ENCODE peak calls at places on chromosomes 2 and 18, in four cellular contexts. One of them, this sample, is unnamed.

GRCh38 chr2:187442778-187443177 is 5.3 kb downstream of the CALCRL start:
- DNase-seq in vagina: no peak
- DNase-seq in IMR-90: no peak
- DNase-seq in psoas muscle: no peak
- DNase-seq in this sample: no peak

GRCh38 chr2:234913208-234913626 is 38.6 kb upstream of the SH3BP4 start:
- DNase-seq in vagina: no peak
- DNase-seq in IMR-90: peak; percentile 69
- DNase-seq in psoas muscle: no peak
- DNase-seq in this sample: no peak

GRCh38 chr18:24112874-24113615 is 25.8 kb upstream of the CABYR start:
- DNase-seq in vagina: no peak
- DNase-seq in IMR-90: peak; percentile 69
- DNase-seq in psoas muscle: no peak
- DNase-seq in this sample: no peak

GRCh38 chr2:237604960-237605359 is 14.4 kb upstream of the RAB17 start:
- DNase-seq in vagina: no peak
- DNase-seq in IMR-90: peak; percentile 26
- DNase-seq in psoas muscle: no peak
- DNase-seq in this sample: peak; percentile 71

GRCh38 chr18:61888622-61889021 is 4.2 kb downstream of the RNF152 start:
- DNase-seq in vagina: no peak
- DNase-seq in IMR-90: no peak
- DNase-seq in psoas muscle: no peak
- DNase-seq in this sample: no peak

GRCh38 chr2:238501311-238501710 is 74.6 kb downstream of the ASB1 start:
- DNase-seq in vagina: peak; percentile 91
- DNase-seq in IMR-90: no peak
- DNase-seq in psoas muscle: no peak
- DNase-seq in this sample: no peak

GRCh38 chr2:227473019-227473461 is 1.1 kb downstream of the AGFG1 start:
- DNase-seq in vagina: no peak
- DNase-seq in IMR-90: peak; percentile 24
- DNase-seq in psoas muscle: no peak
- DNase-seq in this sample: peak; percentile 41

GRCh38 chr2:191318037-191318728 is 73.0 kb downstream of the MYO1B start:
- DNase-seq in vagina: no peak
- DNase-seq in IMR-90: peak; percentile 75
- DNase-seq in psoas muscle: no peak
- DNase-seq in this sample: peak; percentile 68

GRCh38 chr18:49135871-49136270 is 185.1 kb upstream of the SMAD7 start:
- DNase-seq in vagina: no peak
- DNase-seq in IMR-90: peak; percentile 56
- DNase-seq in psoas muscle: no peak
- DNase-seq in this sample: peak; percentile 36

GRCh38 chr2:229489016-229489415 is 217.9 kb upstream of the PID1 start:
- DNase-seq in vagina: no peak
- DNase-seq in IMR-90: peak; percentile 13
- DNase-seq in psoas muscle: peak; percentile 27
- DNase-seq in this sample: peak; percentile 37

GRCh38 chr2:175684466-175684865 is 317.6 kb downstream of the LNPK start:
- DNase-seq in vagina: no peak
- DNase-seq in IMR-90: no peak
- DNase-seq in psoas muscle: no peak
- DNase-seq in this sample: no peak

GRCh38 chr2:111168528-111168929 is 47.8 kb downstream of the BCL2L11 start:
- DNase-seq in vagina: no peak
- DNase-seq in IMR-90: peak; percentile 89
- DNase-seq in psoas muscle: peak; percentile 72
- DNase-seq in this sample: peak; percentile 59

GRCh38 chr2:236562434-236562833 is 7.2 kb upstream of the ACKR3 start:
- DNase-seq in vagina: no peak
- DNase-seq in IMR-90: peak; percentile 13
- DNase-seq in psoas muscle: no peak
- DNase-seq in this sample: peak; percentile 14

GRCh38 chr18:12014091-12014490 is 32.8 kb downstream of the IMPA2 start:
- DNase-seq in vagina: no peak
- DNase-seq in IMR-90: no peak
- DNase-seq in psoas muscle: no peak
- DNase-seq in this sample: no peak

GRCh38 chr2:128196026-128196822 is 105.2 kb downstream of the UGGT1 start:
- DNase-seq in vagina: no peak
- DNase-seq in IMR-90: peak; percentile 81
- DNase-seq in psoas muscle: no peak
- DNase-seq in this sample: peak; percentile 42

GRCh38 chr2:84701880-84702279 is 179.0 kb downstream of the TRABD2A start:
- DNase-seq in vagina: no peak
- DNase-seq in IMR-90: peak; percentile 96
- DNase-seq in psoas muscle: no peak
- DNase-seq in this sample: peak; percentile 53

GRCh38 chr2:136242687-136243277 is 124.8 kb upstream of the CXCR4 start:
- DNase-seq in vagina: no peak
- DNase-seq in IMR-90: no peak
- DNase-seq in psoas muscle: no peak
- DNase-seq in this sample: no peak

GRCh38 chr2:239362497-239362896 is 38.3 kb downstream of the HDAC4 start:
- DNase-seq in vagina: no peak
- DNase-seq in IMR-90: no peak
- DNase-seq in psoas muscle: no peak
- DNase-seq in this sample: no peak

GRCh38 chr2:15457868-15458267 is 103.3 kb downstream of the NBAS start:
- DNase-seq in vagina: no peak
- DNase-seq in IMR-90: no peak
- DNase-seq in psoas muscle: no peak
- DNase-seq in this sample: no peak

GRCh38 chr2:120350125-120350524 is 4.2 kb downstream of the INHBB start:
- DNase-seq in vagina: no peak
- DNase-seq in IMR-90: no peak
- DNase-seq in psoas muscle: no peak
- DNase-seq in this sample: no peak

GRCh38 chr2:226873826-226874225 is 38.0 kb downstream of the RHBDD1 start:
- DNase-seq in vagina: no peak
- DNase-seq in IMR-90: no peak
- DNase-seq in psoas muscle: no peak
- DNase-seq in this sample: no peak

GRCh38 chr2:19774788-19775156 is 127.0 kb downstream of the TTC32 start:
- DNase-seq in vagina: no peak
- DNase-seq in IMR-90: peak; percentile 38
- DNase-seq in psoas muscle: no peak
- DNase-seq in this sample: no peak

GRCh38 chr18:14978962-14979535 is 231.1 kb downstream of the ANKRD30B start:
- DNase-seq in vagina: no peak
- DNase-seq in IMR-90: no peak
- DNase-seq in psoas muscle: no peak
- DNase-seq in this sample: no peak

GRCh38 chr2:888211-888801 is 62.3 kb upstream of the SNTG2 start:
- DNase-seq in vagina: peak; percentile 87
- DNase-seq in IMR-90: no peak
- DNase-seq in psoas muscle: no peak
- DNase-seq in this sample: peak; percentile 4

GRCh38 chr2:117058366-117058765 is 756.1 kb upstream of the DDX18 start:
- DNase-seq in vagina: no peak
- DNase-seq in IMR-90: no peak
- DNase-seq in psoas muscle: no peak
- DNase-seq in this sample: no peak

GRCh38 chr2:70133521-70134348 is 46.5 kb downstream of the PCBP1 start:
- DNase-seq in vagina: no peak
- DNase-seq in IMR-90: no peak
- DNase-seq in psoas muscle: no peak
- DNase-seq in this sample: peak; percentile 31

GRCh38 chr18:26460449-26461091 is 87.8 kb downstream of the KCTD1 start:
- DNase-seq in vagina: no peak
- DNase-seq in IMR-90: peak; percentile 38
- DNase-seq in psoas muscle: no peak
- DNase-seq in this sample: peak; percentile 89

GRCh38 chr2:222709191-222709891 is 37.9 kb downstream of the MOGAT1 start:
- DNase-seq in vagina: no peak
- DNase-seq in IMR-90: peak; percentile 99
- DNase-seq in psoas muscle: peak; percentile 65
- DNase-seq in this sample: peak; percentile 99

GRCh38 chr2:61218076-61218816 is 56.3 kb downstream of the C2orf74 start:
- DNase-seq in vagina: no peak
- DNase-seq in IMR-90: no peak
- DNase-seq in psoas muscle: no peak
- DNase-seq in this sample: no peak

GRCh38 chr2:224242543-224242942 is 159.4 kb downstream of the FAM124B start:
- DNase-seq in vagina: no peak
- DNase-seq in IMR-90: peak; percentile 24
- DNase-seq in psoas muscle: no peak
- DNase-seq in this sample: peak; percentile 76

GRCh38 chr2:206482123-206482522 is 38.8 kb downstream of the ADAM23 start:
- DNase-seq in vagina: no peak
- DNase-seq in IMR-90: peak; percentile 10
- DNase-seq in psoas muscle: no peak
- DNase-seq in this sample: peak; percentile 10

GRCh38 chr18:8153887-8154583 is 455.2 kb upstream of the RAB12 start:
- DNase-seq in vagina: no peak
- DNase-seq in IMR-90: peak; percentile 85
- DNase-seq in psoas muscle: no peak
- DNase-seq in this sample: no peak

DNA sequence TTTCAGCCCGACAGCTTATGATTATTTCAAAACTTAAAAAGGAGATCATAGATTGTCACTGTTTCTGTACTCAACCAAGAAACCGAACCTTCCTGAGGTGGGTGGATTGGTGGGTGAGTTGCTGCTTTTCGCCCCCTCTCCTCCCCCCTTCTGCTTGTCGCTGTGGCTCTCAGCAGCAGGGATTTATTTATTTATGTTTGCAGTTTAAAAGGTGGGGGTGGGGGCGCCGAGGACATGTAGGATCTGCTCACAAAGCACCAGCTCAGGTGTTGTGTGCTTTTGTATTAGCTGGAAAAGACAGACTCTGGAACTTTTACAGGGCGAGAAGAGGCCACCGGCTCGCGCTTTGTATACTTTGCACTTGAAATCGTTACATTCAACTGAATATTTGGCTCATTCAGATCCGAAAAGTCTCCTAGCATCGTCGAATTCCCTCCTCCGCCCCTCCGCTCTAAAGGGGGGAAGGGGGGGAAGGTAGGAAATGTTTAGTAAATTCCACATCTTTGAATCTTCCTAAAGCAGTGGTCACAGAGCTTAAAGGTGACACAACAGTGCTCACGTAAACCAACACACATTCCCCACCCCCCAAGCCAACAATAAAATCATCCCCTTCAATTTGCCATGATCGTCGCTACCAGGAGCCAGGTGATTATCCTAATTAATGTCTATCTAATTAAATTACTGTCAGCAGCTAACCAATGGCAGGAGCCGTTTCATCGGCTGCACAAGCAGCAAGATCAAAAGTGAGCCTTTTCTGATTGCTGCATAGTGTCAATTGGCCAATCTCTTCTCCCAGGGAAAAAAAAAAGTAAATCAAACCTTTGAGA is 417 bp upstream of the TBR1 start:
- DNase-seq in vagina: no peak
- DNase-seq in IMR-90: no peak
- DNase-seq in psoas muscle: no peak
- DNase-seq in this sample: no peak
- H3K4me3 ChIP-seq in vagina: peak overlapping the region; percentile 43
- H3K4me3 ChIP-seq in IMR-90: no peak overlapping the region
- H3K4me3 ChIP-seq in psoas muscle: peak overlapping the region; percentile 67
- H3K4me3 ChIP-seq in this sample: no peak overlapping the region

GRCh38 chr18:74819433-74820059 is 221.9 kb downstream of the ZNF407 start:
- DNase-seq in vagina: no peak
- DNase-seq in IMR-90: no peak
- DNase-seq in psoas muscle: no peak
- DNase-seq in this sample: peak; percentile 16
- TF ChIP-seq CTCF in vagina: no peak
- TF ChIP-seq CTCF in IMR-90: peak; percentile 26
- TF ChIP-seq CTCF in psoas muscle: peak; percentile 13
- TF ChIP-seq CTCF in this sample: peak; percentile 47

GRCh38 chr2:219687882-219688559 is 60.6 kb downstream of the SLC4A3 start:
- DNase-seq in vagina: no peak
- DNase-seq in IMR-90: no peak
- DNase-seq in psoas muscle: no peak
- DNase-seq in this sample: no peak
- H3K4me3 ChIP-seq in vagina: no peak overlapping the region
- H3K4me3 ChIP-seq in IMR-90: no peak overlapping the region
- H3K4me3 ChIP-seq in psoas muscle: no peak overlapping the region
- H3K4me3 ChIP-seq in this sample: no peak overlapping the region

DNA sequence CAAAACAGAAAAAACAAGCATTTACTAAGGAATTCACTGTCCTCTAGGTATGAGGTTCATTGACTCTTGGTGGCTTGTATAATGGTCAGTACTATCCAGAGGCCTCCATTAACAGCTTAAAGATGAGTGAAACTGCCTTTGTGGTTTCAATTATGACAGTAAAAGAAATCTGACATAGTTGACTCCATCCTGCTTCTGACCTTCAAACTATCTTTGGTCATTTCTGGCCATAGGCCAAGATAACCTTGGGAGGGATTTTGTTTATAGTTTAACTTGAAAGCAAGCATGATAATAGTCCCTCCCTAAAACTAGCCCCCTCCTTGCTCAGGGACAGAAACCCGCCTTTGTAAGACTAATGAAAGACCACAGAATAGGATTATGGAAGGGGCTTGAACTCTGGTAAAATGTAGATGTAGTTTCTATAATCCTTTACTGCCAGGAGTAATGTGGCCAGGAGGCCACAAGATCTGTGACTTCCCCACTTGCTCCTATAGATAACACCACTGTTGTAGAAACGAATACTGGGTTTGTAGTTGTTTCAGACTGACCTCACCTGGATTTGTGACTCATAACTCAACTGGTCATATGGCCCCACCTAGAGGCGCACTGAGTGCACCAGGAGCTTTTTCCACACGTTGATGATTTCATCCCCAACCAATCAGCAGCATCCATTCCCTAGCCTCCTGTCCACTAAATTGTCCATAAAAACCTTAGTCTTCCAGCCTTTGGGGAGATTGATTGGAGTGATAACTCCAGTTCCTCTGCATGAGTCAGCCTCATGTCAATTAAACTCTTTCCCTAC is 8.6 kb upstream of the PLEKHM3 start:
- DNase-seq in vagina: no peak
- DNase-seq in IMR-90: peak; percentile 24
- DNase-seq in psoas muscle: no peak
- DNase-seq in this sample: peak; percentile 46
- TF ChIP-seq CTCF in vagina: no peak
- TF ChIP-seq CTCF in IMR-90: peak; percentile 24
- TF ChIP-seq CTCF in psoas muscle: peak; percentile 32
- TF ChIP-seq CTCF in this sample: peak; percentile 20

GRCh38 chr2:58427572-58428285 is 186.6 kb upstream of the FANCL start:
- DNase-seq in vagina: no peak
- DNase-seq in IMR-90: peak; percentile 15
- DNase-seq in psoas muscle: no peak
- DNase-seq in this sample: peak; percentile 27
- H3K4me3 ChIP-seq in vagina: peak overlapping the region; percentile 46
- H3K4me3 ChIP-seq in IMR-90: peak overlapping the region; percentile 0
- H3K4me3 ChIP-seq in psoas muscle: peak overlapping the region; percentile 55
- H3K4me3 ChIP-seq in this sample: peak overlapping the region; percentile 57